ENCODE peak calls at places on chromosomes 13 and 19, in six cellular contexts. N is colonic mucosa; Y is CD8-positive, alpha-beta memory T cell; I is cardiac muscle cell; A is body of pancreas; S is esophagus squamous epithelium. D is an unnamed sample.

GRCh38 chr13:36674337-36675212 is 755 bp downstream of the SERTM1 start:
- DNase-seq in A (no peak), S (no peak), N (no peak), I (no peak), Y (no peak), D (no peak)

GRCh38 chr13:38954844-38955243 is 35.8 kb downstream of the STOML3 start:
- DNase-seq in A (no peak), S (no peak), Y (no peak), I (no peak), N (no peak), D (no peak)

GRCh38 chr13:93765811-93766210 is 539.2 kb downstream of the GPC6 start:
- DNase-seq in I (no peak), A (no peak), Y (no peak), S (no peak), N (no peak), D (no peak)

GRCh38 chr13:110382229-110382628 is 75.1 kb downstream of the COL4A2 start:
- DNase-seq in N (no peak), S (no peak), A (no peak), Y (no peak), I (no peak), D (no peak)

GRCh38 chr19:48608798-48609263 is 2.3 kb downstream of the SPACA4 start:
- DNase-seq in Y (peak; percentile 38), A (no peak), S (no peak), N (peak; percentile 60), I (no peak), D (no peak)

GRCh38 chr13:91369432-91369831 is 21.9 kb downstream of the MIR17HG start:
- DNase-seq in I (no peak), N (no peak), S (no peak), A (no peak), Y (no peak), D (no peak)

GRCh38 chr13:19089315-19089714 is 92.3 kb downstream of the TUBA3C start:
- DNase-seq in N (no peak), I (no peak), A (no peak), S (no peak), Y (no peak), D (no peak)

GRCh38 chr13:74132152-74132767 is 1.9 kb downstream of the KLF12 start:
- DNase-seq in S (no peak), Y (peak; percentile 66), I (no peak), A (no peak), N (no peak), D (no peak)

GRCh38 chr13:48994731-48995130 is 19.0 kb downstream of the FNDC3A start:
- DNase-seq in Y (no peak), I (no peak), A (no peak), S (no peak), N (no peak), D (no peak)

GRCh38 chr13:67042556-67042955 is 187.6 kb downstream of the PCDH9 start:
- DNase-seq in N (no peak), S (no peak), Y (no peak), A (no peak), I (no peak), D (no peak)
- H3K27ac ChIP-seq in N (no peak overlapping the region), S (no peak overlapping the region), Y (no peak overlapping the region), A (no peak overlapping the region), I (no peak overlapping the region), D (no peak overlapping the region)

GRCh38 chr19:1252221-1252817 is 3.9 kb downstream of the MIDN start:
- DNase-seq in S (peak; percentile 83), A (peak; percentile 96), I (no peak), N (peak; percentile 85), Y (peak; percentile 75), D (peak; percentile 90)
- H3K4me1 ChIP-seq in S (peaks cover 79% of the 10 kb centered on the region), A (peaks cover 69% of the 10 kb centered on the region), I (peaks cover 11% of the 10 kb centered on the region), N (peaks cover 27% of the 10 kb centered on the region), Y (peaks cover 46% of the 10 kb centered on the region), D (peaks cover 85% of the 10 kb centered on the region)

GRCh38 chr13:98507060-98507797 is 69.7 kb downstream of the STK24 start:
- DNase-seq in A (peak; percentile 76), N (peak; percentile 69), I (peak; percentile 86), S (no peak), Y (no peak), D (peak; percentile 72)
- H3K27ac ChIP-seq in A (peak overlapping the region; percentile 38), N (peak overlapping the region; percentile 28), I (peak overlapping the region; percentile 93), S (peak overlapping the region; percentile 73), Y (no peak overlapping the region), D (peak overlapping the region; percentile 77)

GRCh38 chr13:46609726-46610125 is 56.8 kb downstream of the LRCH1 start:
- DNase-seq in I (no peak), Y (no peak), N (no peak), A (no peak), S (no peak), D (no peak)
- H3K4me1 ChIP-seq in I (peaks cover 26% of the 10 kb centered on the region), Y (peaks cover 19% of the 10 kb centered on the region), N (peaks cover 8% of the 10 kb centered on the region), A (peaks cover 29% of the 10 kb centered on the region), S (peaks cover 58% of the 10 kb centered on the region), D (peaks cover 77% of the 10 kb centered on the region)

DNA sequence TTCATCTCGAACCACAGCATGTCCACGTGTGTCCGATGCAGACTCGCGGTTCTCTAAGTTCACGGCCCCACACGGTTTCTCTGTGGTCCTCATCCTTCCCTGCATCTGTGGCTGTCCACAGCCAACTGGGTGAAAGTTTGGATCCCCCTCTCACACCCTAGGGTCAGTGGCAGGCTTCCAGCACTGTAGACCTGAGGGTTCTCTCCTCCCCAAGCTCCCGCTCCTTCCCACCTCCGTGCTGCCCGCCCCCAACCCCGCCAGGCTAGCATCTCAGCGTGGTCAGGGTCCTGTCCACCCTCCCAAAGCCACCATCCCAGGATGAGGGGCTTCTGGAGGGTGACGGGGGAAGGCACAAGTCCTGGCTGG is 3.0 kb downstream of the ANGPTL4 start:
- DNase-seq in N (no peak), I (no peak), A (peak; percentile 64), Y (no peak), S (no peak), D (no peak)
- H3K27ac ChIP-seq in N (peak overlapping the region; percentile 18), I (no peak overlapping the region), A (peak overlapping the region; percentile 90), Y (no peak overlapping the region), S (peak overlapping the region; percentile 64), D (peak overlapping the region; percentile 88)

DNA sequence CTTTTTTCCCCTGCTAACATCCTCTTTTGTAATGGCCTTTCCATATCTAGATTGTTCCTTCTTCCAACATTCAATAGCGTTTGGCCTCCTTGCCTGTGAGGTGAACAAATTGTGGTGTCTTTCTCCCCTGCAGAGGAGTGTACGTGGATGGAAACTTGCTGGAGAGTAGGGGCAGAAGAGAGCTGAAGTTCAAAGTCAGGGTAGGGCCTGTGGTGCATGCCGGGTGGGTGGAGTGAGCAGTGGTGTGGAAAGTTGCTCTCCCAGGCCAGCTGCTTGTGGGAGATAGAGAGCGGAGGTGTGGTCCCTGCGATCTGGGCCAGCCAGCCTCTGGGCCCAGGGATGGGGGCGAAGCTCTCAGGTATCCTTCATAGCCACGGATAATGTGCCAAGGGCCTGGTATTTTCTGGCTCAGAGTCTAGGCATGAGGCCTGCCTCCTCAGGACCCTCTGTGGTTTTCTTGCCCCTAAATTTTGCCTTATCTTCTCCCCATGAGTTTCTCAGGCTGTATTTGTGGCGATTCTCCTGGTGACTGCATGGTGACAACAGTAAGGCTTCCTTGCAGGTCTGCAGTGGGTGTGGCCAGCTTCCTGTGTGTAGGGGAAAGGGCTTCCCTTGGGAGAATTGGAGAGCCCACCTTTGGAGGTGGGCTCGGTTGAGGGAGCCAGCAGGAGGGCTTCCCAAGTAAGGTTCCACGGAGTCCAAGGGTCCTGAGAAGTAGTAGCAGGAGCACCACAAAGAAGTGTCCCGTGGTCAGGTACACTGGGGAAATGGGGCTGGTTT is 6.7 kb downstream of the RGCC start:
- DNase-seq in Y (peak; percentile 48), A (no peak), I (no peak), N (no peak), S (no peak), D (no peak)
- H3K4me1 ChIP-seq in Y (peaks cover 94% of the 10 kb centered on the region), A (peaks cover under 1% of the 10 kb centered on the region), I (no peaks in the 10 kb centered on the region), N (no peaks in the 10 kb centered on the region), S (peaks cover 58% of the 10 kb centered on the region), D (peaks cover 54% of the 10 kb centered on the region)

DNA sequence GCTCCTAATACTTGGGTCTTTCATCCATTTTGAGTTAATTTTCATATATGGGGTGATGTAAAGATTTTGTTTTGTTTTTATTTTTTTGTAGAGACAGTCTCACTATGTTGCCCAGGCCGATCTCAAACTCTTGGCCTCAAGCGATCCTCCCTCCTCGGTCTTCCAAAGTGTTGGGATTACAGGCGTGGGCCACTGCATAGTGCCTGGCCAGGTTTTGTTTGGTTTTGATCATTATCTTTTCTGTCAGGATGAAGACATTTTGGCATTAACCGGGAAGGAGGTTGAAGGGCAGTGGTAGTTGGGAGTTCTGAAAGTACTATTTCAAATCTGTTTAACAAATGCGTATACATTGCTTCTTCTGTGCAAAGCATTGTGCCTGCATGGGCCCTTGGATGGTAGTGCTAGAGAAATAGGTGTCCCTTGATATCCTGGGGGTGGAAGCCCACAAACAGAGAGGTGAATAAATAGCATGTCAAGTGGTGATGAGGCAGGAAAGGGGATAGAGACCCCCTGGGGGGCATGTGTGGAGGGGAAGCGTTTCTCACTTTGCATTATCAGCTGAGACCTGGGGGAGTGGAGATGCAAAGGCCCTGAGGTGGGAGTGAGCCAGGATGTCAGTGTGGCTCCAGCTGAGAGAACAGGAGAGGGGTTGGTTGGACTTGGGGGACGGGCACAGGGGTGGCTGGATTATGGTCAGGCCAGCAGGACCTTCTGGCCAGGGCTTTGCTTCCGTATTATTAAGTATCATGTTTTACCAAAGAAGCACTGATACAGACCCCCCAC is 41.4 kb downstream of the GATAD2A start:
- DNase-seq in S (no peak), Y (no peak), N (no peak), I (no peak), A (no peak), D (no peak)
- H3K27ac ChIP-seq in S (no peak overlapping the region), Y (peak overlapping the region; percentile 14), N (no peak overlapping the region), I (no peak overlapping the region), A (no peak overlapping the region), D (no peak overlapping the region)

DNA sequence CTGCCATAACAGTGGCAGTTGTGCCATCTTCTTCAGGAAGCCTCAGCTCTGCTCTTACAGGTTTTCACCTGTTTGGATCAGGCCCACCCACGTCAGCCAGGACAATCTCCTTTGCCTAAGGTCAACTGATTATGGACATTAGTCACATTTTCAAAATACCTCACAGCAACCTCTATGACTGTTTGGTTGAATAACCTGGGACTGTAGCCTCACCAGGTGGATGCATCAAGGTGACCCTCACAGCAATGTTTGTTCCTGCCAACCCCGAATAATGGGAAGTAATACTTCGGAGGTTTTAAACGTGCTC is 17.2 kb upstream of the ATP12A start:
- DNase-seq in I (no peak), A (no peak), Y (no peak), N (no peak), S (no peak), D (no peak)
- H3K4me1 ChIP-seq in I (no peaks in the 10 kb centered on the region), A (no peaks in the 10 kb centered on the region), Y (no peaks in the 10 kb centered on the region), N (no peaks in the 10 kb centered on the region), S (no peaks in the 10 kb centered on the region), D (no peaks in the 10 kb centered on the region)

D was measured in left ventricle myocardium inferior.